ENCODE peak calls at places on chromosomes 7 and 10, in six cellular contexts. Y, E, A, J, L and R are unnamed samples.

GRCh38 chr7:157896774-157897555 is 560.2 kb downstream of the DNAJB6 start:
- DNase-seq in Y (no peak), E (no peak), A (no peak), J (no peak), L (no peak), R (no peak)

GRCh38 chr10:51010977-51011376 is 63.3 kb upstream of the PRKG1 start:
- DNase-seq in Y (no peak), E (no peak), A (peak), J (no peak), L (no peak), R (peak)

GRCh38 chr7:128936798-128937197 is 929 bp upstream of the IRF5 start:
- DNase-seq in Y (no peak), E (no peak), A (no peak), J (no peak), L (no peak), R (peak)

GRCh38 chr10:124285587-124286527 is 132.9 kb downstream of the OAT start:
- DNase-seq in Y (no peak), E (no peak), A (peak), J (no peak), L (no peak), R (peak)

GRCh38 chr10:116038259-116038658 is 234.7 kb downstream of the GFRA1 start:
- DNase-seq in Y (peak), E (no peak), A (peak), J (peak), L (no peak), R (no peak)

GRCh38 chr10:97211229-97211628 is 25.5 kb upstream of the SLIT1 start:
- DNase-seq in Y (no peak), E (no peak), A (no peak), J (no peak), L (no peak), R (no peak)

GRCh38 chr10:116271593-116272496 is 1.2 kb downstream of the GFRA1 start:
- DNase-seq in Y (no peak), E (no peak), A (no peak), J (no peak), L (no peak), R (no peak)

GRCh38 chr7:1056006-1056784 is 11.8 kb downstream of the GPR146 start:
- DNase-seq in Y (no peak), E (no peak), A (no peak), J (peak), L (peak), R (no peak)

GRCh38 chr10:110007171-110007700 is 548 bp upstream of the ADD3 start:
- DNase-seq in Y (no peak), E (no peak), A (no peak), J (peak), L (no peak), R (no peak)

GRCh38 chr10:130020651-130021372 is 56.7 kb upstream of the EBF3 start:
- DNase-seq in Y (no peak), E (no peak), A (peak), J (no peak), L (no peak), R (no peak)

GRCh38 chr7:23594879-23595604 is 2.1 kb upstream of the CCDC126 start:
- DNase-seq in Y (no peak), E (no peak), A (no peak), J (no peak), L (peak), R (peak)

GRCh38 chr7:64313740-64314491 is at the start of gene ZNF736:
- DNase-seq in Y (peak), E (peak), A (peak), J (peak), L (peak), R (peak)

GRCh38 chr7:127751723-127752448 is 99.9 kb downstream of the SND1 start:
- DNase-seq in Y (peak), E (no peak), A (peak), J (no peak), L (peak), R (no peak)

GRCh38 chr10:105017116-105017515 is 376.0 kb downstream of the SORCS3 start:
- DNase-seq in Y (no peak), E (no peak), A (no peak), J (no peak), L (peak), R (no peak)

GRCh38 chr7:157077986-157078644 is 60.6 kb upstream of the UBE3C start:
- DNase-seq in Y (peak), E (no peak), A (peak), J (no peak), L (no peak), R (no peak)

GRCh38 chr7:139574618-139575337 is 51.3 kb downstream of the CLEC2L start:
- DNase-seq in Y (no peak), E (no peak), A (no peak), J (peak), L (no peak), R (no peak)

GRCh38 chr10:29723704-29724103 is 88.9 kb upstream of the SVIL start:
- DNase-seq in Y (no peak), E (no peak), A (peak), J (no peak), L (no peak), R (no peak)

GRCh38 chr7:44326261-44327125 is 1.1 kb upstream of the CAMK2B start:
- DNase-seq in Y (no peak), E (no peak), A (no peak), J (no peak), L (no peak), R (no peak)
- H3K4me3 ChIP-seq in Y (no peak), E (no peak), A (peak), J (no peak), L (no peak), R (no peak)

GRCh38 chr10:22977751-22978150 is 49.9 kb downstream of the ARMC3 start:
- DNase-seq in Y (no peak), E (no peak), A (no peak), J (no peak), L (no peak), R (no peak)
- TF ChIP-seq CTCF in Y (no peak), E (no peak), A (no peak), J (no peak), L (no peak), R (no peak)

GRCh38 chr10:5942471-5942870 is 34.9 kb downstream of the IL15RA start:
- DNase-seq in Y (no peak), E (no peak), A (no peak), J (peak), L (no peak), R (no peak)
- H3K4me3 ChIP-seq in Y (no peak), E (no peak), A (no peak), J (peak), L (no peak), R (no peak)

GRCh38 chr7:22256702-22257101 is 100.3 kb downstream of the RAPGEF5 start:
- DNase-seq in Y (no peak), E (no peak), A (peak), J (no peak), L (no peak), R (no peak)
- TF ChIP-seq CTCF in Y (no peak), E (no peak), A (no peak), J (peak), L (no peak), R (no peak)

DNA sequence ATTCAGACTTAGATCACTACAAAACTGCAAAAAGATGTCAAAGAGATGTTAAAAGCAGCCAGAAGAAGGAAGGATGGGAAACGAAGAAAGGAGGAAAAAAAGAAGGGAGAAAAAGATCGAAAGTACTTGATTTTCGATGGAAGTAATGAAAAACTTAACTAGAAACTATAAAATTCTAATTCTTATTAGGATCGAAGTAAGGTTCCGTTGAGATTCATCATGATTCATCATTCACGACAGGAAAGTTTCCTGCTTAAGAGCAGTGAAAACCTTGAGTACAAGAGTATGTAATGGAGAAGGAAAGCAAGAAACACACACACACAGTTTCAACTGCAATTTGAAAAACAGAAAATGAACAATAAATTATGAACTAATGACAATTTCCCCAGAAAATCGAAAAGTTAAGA is 1.2 kb upstream of the ING3 start:
- DNase-seq in Y (no peak), E (no peak), A (no peak), J (no peak), L (no peak), R (no peak)
- H3K4me3 ChIP-seq in Y (peak), E (peak), A (peak), J (peak), L (peak), R (peak)